ENCODE peak calls at places on chromosomes 12 and 14, in nine cellular contexts. G is fibroblast of lung; P is IMR-90; C is OCI-LY7; D is activated gamma-delta T cell treated with Interleukin-2 at 50 U/mL for 16 hours; W is effector memory CD4-positive, alpha-beta T cell; J is EL; Q is hippocampal formation; S is activated CD4-positive, alpha-beta T cell treated with anti-CD3 and anti-CD28 coated beads, Interleukin-2, amount 50 U/mL, for 1 hour. L is an unnamed sample.

GRCh38 chr14:73723411-73723798 is 9.2 kb upstream of the PNMA1 start:
- DNase-seq in Q (no peak), G (peak; percentile 23), S (no peak), J (no peak), C (no peak), P (peak; percentile 42), D (no peak), W (no peak), L (no peak)

GRCh38 chr14:89534896-89535615 is 118.0 kb upstream of the FOXN3 start:
- DNase-seq in S (no peak), D (no peak), W (no peak), P (peak; percentile 72), G (peak; percentile 71), Q (no peak), J (peak; percentile 45), C (no peak), L (no peak)

GRCh38 chr14:70140614-70141013 is 48.1 kb downstream of the SLC8A3 start:
- DNase-seq in C (no peak), W (no peak), S (no peak), D (no peak), Q (no peak), P (no peak), J (no peak), G (no peak), L (no peak)

GRCh38 chr12:100399095-100399494 is 42.2 kb downstream of the SLC17A8 start:
- DNase-seq in Q (no peak), D (no peak), S (no peak), G (no peak), C (no peak), W (no peak), P (no peak), J (no peak), L (no peak)

GRCh38 chr12:81874166-81874565 is 115.0 kb upstream of the PPFIA2 start:
- DNase-seq in J (no peak), G (no peak), W (no peak), P (no peak), S (no peak), D (no peak), Q (no peak), C (no peak), L (no peak)

GRCh38 chr12:5648692-5649338 is 216.9 kb downstream of the NTF3 start:
- DNase-seq in G (peak; percentile 20), Q (peak; percentile 48), J (peak; percentile 51), S (no peak), D (no peak), C (peak; percentile 44), P (peak; percentile 58), W (no peak), L (no peak)

GRCh38 chr14:91264151-91265150 is 19.9 kb upstream of the GPR68 start:
- DNase-seq in P (no peak), J (no peak), W (peak; percentile 22), Q (no peak), S (no peak), D (peak; percentile 27), G (no peak), C (no peak), L (no peak)

GRCh38 chr12:83945871-83946270 is 966.7 kb downstream of the SLC6A15 start:
- DNase-seq in W (no peak), J (peak; percentile 35), Q (no peak), G (peak; percentile 85), P (peak; percentile 52), C (no peak), S (no peak), D (no peak), L (no peak)

GRCh38 chr14:71071042-71071441 is 163.8 kb downstream of the PCNX1 start:
- DNase-seq in S (no peak), C (no peak), P (no peak), G (no peak), W (no peak), Q (no peak), D (no peak), J (no peak), L (no peak)

GRCh38 chr12:129208566-129208965 is 355.3 kb downstream of the GLT1D1 start:
- DNase-seq in P (no peak), C (no peak), D (no peak), G (no peak), S (no peak), J (no peak), W (no peak), Q (no peak), L (no peak)

GRCh38 chr12:96421014-96421413 is 20.8 kb upstream of the CDK17 start:
- DNase-seq in D (no peak), J (no peak), Q (no peak), P (no peak), G (no peak), W (no peak), S (peak; percentile 19), C (no peak), L (no peak)

GRCh38 chr12:49388682-49389081 is 21.4 kb downstream of the SPATS2 start:
- DNase-seq in W (no peak), Q (no peak), G (no peak), C (no peak), S (no peak), D (no peak), J (no peak), P (no peak), L (no peak)

GRCh38 chr12:89016970-89017778 is 335.1 kb downstream of the DUSP6 start:
- DNase-seq in P (peak; percentile 76), J (peak; percentile 74), C (peak; percentile 71), Q (peak; percentile 66), S (peak; percentile 4), G (peak; percentile 82), W (peak; percentile 8), D (peak; percentile 23), L (no peak)

GRCh38 chr14:61120576-61120975 is 139.5 kb downstream of the SLC38A6 start:
- DNase-seq in G (no peak), J (no peak), W (no peak), D (no peak), Q (no peak), S (no peak), C (no peak), P (no peak), L (no peak)

GRCh38 chr14:99619873-99620834 is 16.1 kb upstream of the CCDC85C start:
- DNase-seq in D (no peak), C (no peak), S (no peak), Q (no peak), P (peak; percentile 45), J (peak; percentile 56), G (no peak), W (no peak), L (no peak)

GRCh38 chr12:65885312-65885711 is 61.0 kb downstream of the HMGA2 start:
- DNase-seq in D (no peak), S (no peak), W (no peak), G (peak; percentile 49), Q (no peak), C (no peak), J (no peak), P (peak; percentile 35), L (no peak)

GRCh38 chr12:56947633-56948535 is 9.5 kb downstream of the RDH16 start:
- DNase-seq in C (peak; percentile 7), D (no peak), J (peak; percentile 28), G (no peak), S (no peak), W (no peak), Q (no peak), P (no peak), L (no peak)

GRCh38 chr12:50326636-50327284 is 43.4 kb upstream of the LIMA1 start:
- DNase-seq in P (peak; percentile 72), J (peak; percentile 43), Q (no peak), D (no peak), G (peak; percentile 79), S (no peak), W (no peak), C (no peak), L (no peak)

GRCh38 chr14:26286806-26287205 is 311.0 kb downstream of the NOVA1 start:
- DNase-seq in D (no peak), S (no peak), W (no peak), C (no peak), G (no peak), P (peak; percentile 38), J (no peak), Q (no peak), L (no peak)

GRCh38 chr12:46455648-46456352 is 83.2 kb upstream of the SLC38A2 start:
- DNase-seq in W (no peak), J (no peak), S (no peak), D (no peak), Q (no peak), G (no peak), C (no peak), P (no peak), L (no peak)

GRCh38 chr12:109663766-109664165 is 49.9 kb upstream of the FAM222A start:
- DNase-seq in J (no peak), G (no peak), S (no peak), C (no peak), W (no peak), Q (no peak), P (no peak), D (no peak), L (no peak)